ENCODE peak calls at places on chromosomes 2 and 18, in five cellular contexts. X, B, Z, R and O are unnamed samples.

GRCh38 chr2:70923378-70924015 is 12.2 kb upstream of the ATP6V1B1 start:
- DNase-seq in R (no peak), Z (no peak), B (no peak), X (no peak), O (no peak)

GRCh38 chr2:207619764-207620203 is 5.4 kb downstream of the METTL21A start:
- DNase-seq in Z (no peak), R (no peak), B (no peak), X (no peak), O (no peak)

GRCh38 chr2:98777076-98777475 is 46.1 kb upstream of the MGAT4A start:
- DNase-seq in Z (no peak), X (no peak), R (no peak), B (no peak), O (no peak)

GRCh38 chr18:54712315-54712714 is 116.0 kb upstream of the RAB27B start:
- DNase-seq in X (no peak), R (no peak), Z (no peak), B (no peak), O (no peak)

GRCh38 chr18:48847807-48848486 is 102.8 kb downstream of the SMAD7 start:
- DNase-seq in B (no peak), Z (no peak), R (no peak), X (no peak), O (no peak)

GRCh38 chr2:182359027-182360011 is 67.5 kb downstream of the PDE1A start:
- DNase-seq in R (no peak), Z (no peak), B (no peak), X (no peak), O (no peak)

GRCh38 chr2:231557571-231558217 is 27.4 kb upstream of the NMUR1 start:
- DNase-seq in X (peak; percentile 37), Z (peak; percentile 28), B (peak; percentile 56), R (peak; percentile 46), O (peak; percentile 74)

GRCh38 chr2:7671312-7671711 is 754.1 kb downstream of the RNF144A start:
- DNase-seq in B (no peak), Z (no peak), R (no peak), X (no peak), O (no peak)

GRCh38 chr2:239255643-239256042 is 145.2 kb downstream of the HDAC4 start:
- DNase-seq in B (no peak), R (no peak), Z (no peak), X (no peak), O (no peak)

GRCh38 chr2:231189571-231190495 is 8.6 kb upstream of the ARMC9 start:
- DNase-seq in R (no peak), Z (no peak), B (no peak), X (no peak), O (no peak)

GRCh38 chr2:201130524-201131186 is 14.7 kb downstream of the CFLAR start:
- DNase-seq in B (no peak), X (no peak), Z (no peak), R (no peak), O (peak; percentile 50)

GRCh38 chr2:142603761-142604160 is 273.7 kb upstream of the KYNU start:
- DNase-seq in Z (no peak), B (no peak), R (no peak), X (no peak), O (no peak)

GRCh38 chr18:59148192-59148591 is 8.5 kb downstream of the SEC11C start:
- DNase-seq in Z (no peak), R (no peak), X (peak; percentile 84), B (no peak), O (no peak)

GRCh38 chr2:10385501-10385900 is 62.6 kb downstream of the ODC1 start:
- DNase-seq in R (no peak), X (no peak), B (peak; percentile 34), Z (peak; percentile 35), O (no peak)

GRCh38 chr2:152743004-152743403 is 24.6 kb downstream of the ARL6IP6 start:
- DNase-seq in Z (no peak), R (no peak), X (peak; percentile 19), B (no peak), O (no peak)

GRCh38 chr2:36808386-36808785 is 111.9 kb downstream of the VIT start:
- DNase-seq in X (no peak), Z (no peak), B (no peak), R (no peak), O (no peak)

GRCh38 chr2:160538115-160538514 is 44.5 kb upstream of the RBMS1 start:
- DNase-seq in X (no peak), B (no peak), Z (no peak), R (no peak), O (no peak)

GRCh38 chr18:11119962-11120361 is 29.4 kb downstream of the PIEZO2 start:
- DNase-seq in Z (no peak), X (no peak), R (no peak), B (no peak), O (no peak)

GRCh38 chr18:34801769-34802168 is 91.7 kb downstream of the DTNA start:
- DNase-seq in B (no peak), X (no peak), R (no peak), Z (no peak), O (no peak)

GRCh38 chr2:9200634-9201015 is 6.0 kb upstream of the ASAP2 start:
- DNase-seq in Z (peak; percentile 31), B (no peak), R (no peak), X (no peak), O (no peak)

GRCh38 chr18:68034293-68034692 is 517.8 kb upstream of the DSEL start:
- DNase-seq in R (no peak), X (no peak), Z (no peak), B (no peak), O (no peak)

GRCh38 chr2:96090181-96090500 is 26.2 kb downstream of the ADRA2B start:
- DNase-seq in X (no peak), R (no peak), B (peak; percentile 14), Z (peak; percentile 14), O (peak; percentile 12)

GRCh38 chr2:105919826-105920225 is 175.1 kb downstream of the NCK2 start:
- DNase-seq in R (no peak), B (no peak), X (no peak), Z (peak; percentile 28), O (peak; percentile 63)

GRCh38 chr2:33476100-33476792 is at the start of gene RASGRP3:
- DNase-seq in Z (peak; percentile 22), B (peak; percentile 83), X (peak; percentile 43), R (peak; percentile 95), O (peak; percentile 72)

GRCh38 chr2:231642631-231643493 is 50.2 kb downstream of the TEX44 start:
- DNase-seq in R (peak; percentile 63), Z (no peak), X (no peak), B (peak; percentile 21), O (peak; percentile 66)

GRCh38 chr18:261398-262073 is 6.3 kb downstream of the THOC1 start:
- DNase-seq in R (no peak), Z (no peak), B (no peak), X (no peak), O (no peak)